ENCODE peak calls at places on chromosomes 11 and 22, in four cellular contexts. V is H1, Y is A549, X is sigmoid colon. T is an unnamed sample.
A peak's percentile ranks its signal among the peaks of the same experiment; 100 is the strongest.

GRCh38 chr22:46007848-46008261 is 30.9 kb upstream of the WNT7B start:
- DNase-seq in V (no peak), Y (no peak), X (peak; percentile 96), T (peak; percentile 90)

GRCh38 chr22:27170491-27170890 is 513.1 kb downstream of the MIAT start:
- DNase-seq in V (no peak), Y (peak; percentile 21), X (peak; percentile 81), T (no peak)

GRCh38 chr11:120632579-120632978 is 121.0 kb downstream of the GRIK4 start:
- DNase-seq in V (no peak), Y (peak; percentile 24), X (no peak), T (no peak)

GRCh38 chr11:60946601-60947265 is 5.2 kb downstream of the SLC15A3 start:
- DNase-seq in V (no peak), Y (no peak), X (no peak), T (no peak)

GRCh38 chr22:37484115-37485005 is 1.8 kb downstream of the MFNG start:
- DNase-seq in V (no peak), Y (no peak), X (peak; percentile 83), T (no peak)

GRCh38 chr11:7673724-7674434 is 579 bp upstream of the CYB5R2 start:
- DNase-seq in V (peak; percentile 82), Y (no peak), X (peak; percentile 72), T (no peak)

GRCh38 chr11:64572143-64572542 is 18.9 kb upstream of the SLC22A12 start:
- DNase-seq in V (no peak), Y (no peak), X (no peak), T (peak; percentile 36)

GRCh38 chr11:86476109-86476861 is 101.6 kb downstream of the CCDC81 start:
- DNase-seq in V (no peak), Y (no peak), X (no peak), T (no peak)

GRCh38 chr11:78420255-78420764 is 2.7 kb upstream of the GAB2 start:
- DNase-seq in V (peak; percentile 76), Y (peak; percentile 64), X (peak; percentile 86), T (peak; percentile 87)

GRCh38 chr22:50136431-50137047 is 34.0 kb upstream of the PANX2 start:
- DNase-seq in V (no peak), Y (no peak), X (no peak), T (no peak)

GRCh38 chr11:70019576-70020011 is 58.5 kb upstream of the ANO1 start:
- DNase-seq in V (no peak), Y (no peak), X (no peak), T (no peak)

GRCh38 chr11:17782145-17782544 is 47.6 kb downstream of the KCNC1 start:
- DNase-seq in V (no peak), Y (no peak), X (no peak), T (no peak)

GRCh38 chr22:19220867-19221266 is 42.3 kb upstream of the SLC25A1 start:
- DNase-seq in V (no peak), Y (no peak), X (no peak), T (no peak)

GRCh38 chr11:120863359-120863758 is 160.5 kb upstream of the TBCEL start:
- DNase-seq in V (no peak), Y (no peak), X (no peak), T (no peak)

GRCh38 chr11:104327864-104328513 is 164.0 kb upstream of the PDGFD start:
- DNase-seq in V (no peak), Y (no peak), X (no peak), T (no peak)

DNA sequence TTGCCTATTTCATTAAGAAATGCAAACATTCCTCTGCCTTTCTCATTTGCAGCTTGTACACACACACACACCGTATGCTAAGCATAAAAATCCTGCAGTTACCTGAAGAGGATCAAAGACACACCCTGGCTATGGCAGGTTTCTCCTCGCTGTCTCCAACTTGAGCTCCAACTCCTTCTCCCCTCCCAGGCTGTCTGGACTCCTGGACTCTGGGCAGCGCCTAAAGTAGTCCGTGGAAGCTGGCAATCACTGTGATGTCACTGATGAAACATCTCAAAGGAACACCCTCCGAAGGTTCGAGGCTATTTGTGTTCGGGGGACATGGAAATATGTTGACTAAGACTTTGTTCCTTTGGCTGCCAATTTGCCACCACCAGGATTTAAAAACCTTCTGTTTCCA is at the start of gene SLN:
- DNase-seq in V (no peak), Y (no peak), X (no peak), T (no peak)
- H3K4me3 ChIP-seq in V (no peak within 1 kb of the TSS), Y (no peak within 1 kb of the TSS), X (no peak within 1 kb of the TSS), T (no peak within 1 kb of the TSS)

DNA sequence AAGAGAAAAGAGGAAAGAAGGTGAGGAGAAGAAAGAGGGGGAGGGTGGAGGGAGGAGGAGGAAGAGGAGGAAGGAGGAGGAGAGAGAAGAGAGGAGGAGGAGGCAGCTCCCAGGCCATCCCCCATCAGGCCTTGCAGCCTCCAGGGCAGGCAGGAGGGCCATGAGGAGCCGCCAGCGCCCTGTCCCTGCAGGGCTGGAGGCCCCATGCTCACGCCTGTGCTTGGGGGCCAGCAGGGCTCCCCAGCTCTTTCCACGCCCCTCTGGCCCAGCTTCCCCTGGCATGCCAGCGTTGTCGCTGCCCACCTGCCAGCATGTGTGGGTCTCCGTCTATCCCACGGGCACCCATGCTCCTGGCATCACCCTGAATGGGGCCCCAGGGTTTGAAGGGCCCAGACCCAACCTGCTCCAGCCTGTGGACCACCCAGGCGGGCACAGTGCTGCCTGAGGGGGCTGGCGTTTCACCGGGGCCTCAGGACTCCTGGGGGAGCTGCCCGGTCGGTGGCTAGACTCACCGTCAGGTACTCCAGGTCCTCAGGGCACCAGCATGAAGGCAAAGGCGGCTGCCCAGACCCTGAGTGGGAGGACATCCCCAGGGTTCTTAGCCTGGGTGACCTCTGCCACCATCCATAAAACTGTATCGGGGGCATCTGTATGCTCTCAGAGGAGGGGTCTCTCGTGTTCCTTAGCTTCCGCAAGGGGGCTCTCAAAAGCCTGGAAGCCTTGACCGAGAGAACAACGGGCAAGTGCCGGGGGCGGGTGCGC is 5.3 kb downstream of the TSPAN32 start:
- DNase-seq in V (no peak), Y (no peak), X (peak; percentile 89), T (peak; percentile 77)
- TF ChIP-seq EP300 in V (no peak), Y (no peak), X (no peak), T (no peak)

DNA sequence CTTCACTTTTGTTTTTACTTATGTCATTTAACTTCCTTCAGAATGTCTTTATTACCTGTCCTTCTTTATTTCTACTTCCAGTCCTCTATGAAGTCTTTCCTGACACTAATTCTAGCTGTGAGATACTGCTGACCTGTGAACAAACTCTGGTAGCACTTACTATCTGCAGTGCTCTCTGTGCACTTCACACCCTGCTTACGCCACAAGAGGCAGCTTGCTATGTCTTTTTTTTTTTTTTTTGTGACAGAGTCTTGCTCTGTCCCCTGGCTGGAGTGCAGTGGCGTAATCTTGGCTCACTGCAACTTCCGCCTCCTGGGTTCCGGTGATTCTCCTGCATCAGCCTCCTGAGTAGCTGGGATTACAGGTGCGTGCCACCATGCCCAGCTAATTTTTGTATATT is 10.7 kb downstream of the STIM1 start:
- DNase-seq in V (no peak), Y (no peak), X (no peak), T (no peak)
- H3K4me3 ChIP-seq in V (no peak overlapping the region), Y (no peak overlapping the region), X (no peak overlapping the region), T (no peak overlapping the region)

DNA sequence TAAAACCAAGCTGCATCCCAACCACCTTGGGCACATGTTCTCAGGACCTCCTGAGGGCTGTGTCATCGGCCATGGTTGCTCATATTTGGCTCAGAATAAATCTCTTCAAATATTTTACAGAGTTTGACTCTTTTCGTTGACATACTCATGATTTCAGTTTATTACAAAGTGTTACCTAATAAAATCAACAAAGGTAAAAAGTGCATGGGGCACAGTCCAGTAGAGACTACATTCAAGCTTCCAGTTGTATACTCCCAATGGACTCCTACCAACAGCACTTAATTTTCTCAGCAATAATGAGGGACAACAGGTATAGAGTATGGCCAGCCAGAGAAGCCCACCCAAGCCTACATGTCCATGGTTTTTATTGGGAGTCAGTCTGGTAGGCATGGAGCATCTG is 347.9 kb upstream of the FAT3 start:
- DNase-seq in V (no peak), Y (no peak), X (no peak), T (no peak)
- TF ChIP-seq EP300 in V (no peak), Y (no peak), X (no peak), T (no peak)